ENCODE peak calls at places on chromosomes 13 and 19, in six cellular contexts. F is progenitor cell of endocrine pancreas, W is WTC11, Z is Peyer's patch, Y is foreskin fibroblast, J is endothelial cell. B is an unnamed sample.

GRCh38 chr19:31350693-31351211 is 1.5 kb upstream of the TSHZ3 start:
- DNase-seq in F (peak; percentile 42), W (peak; percentile 51), Z (peak; percentile 59), Y (peak; percentile 64), J (peak; percentile 66), B (no peak)

GRCh38 chr13:32272021-32272695 is 43.0 kb downstream of the ZAR1L start:
- DNase-seq in F (no peak), W (no peak), Z (no peak), Y (no peak), J (no peak), B (no peak)

GRCh38 chr13:67227131-67227983 is 2.8 kb downstream of the PCDH9 start:
- DNase-seq in F (no peak), W (no peak), Z (no peak), Y (no peak), J (no peak), B (no peak)

GRCh38 chr13:81683526-81683925 is 1342.6 kb upstream of the SPRY2 start:
- DNase-seq in F (no peak), W (no peak), Z (no peak), Y (no peak), J (no peak), B (no peak)

GRCh38 chr19:48635263-48635965 is 1.8 kb downstream of the DBP start:
- DNase-seq in F (no peak), W (peak; percentile 73), Z (peak; percentile 90), Y (no peak), J (peak; percentile 67), B (peak; percentile 80)

GRCh38 chr19:5804516-5805464 is at the start of gene NRTN:
- DNase-seq in F (no peak), W (peak; percentile 65), Z (peak; percentile 77), Y (no peak), J (no peak), B (peak; percentile 51)

GRCh38 chr13:30805603-30806011 is 70.3 kb downstream of the ALOX5AP start:
- DNase-seq in F (no peak), W (no peak), Z (no peak), Y (no peak), J (no peak), B (no peak)

GRCh38 chr13:105070452-105070851 is 1465.0 kb downstream of the EFNB2 start:
- DNase-seq in F (no peak), W (no peak), Z (no peak), Y (no peak), J (no peak), B (no peak)

GRCh38 chr19:55146078-55146647 is 2.8 kb downstream of the TNNT1 start:
- DNase-seq in F (no peak), W (peak; percentile 79), Z (no peak), Y (no peak), J (no peak), B (no peak)

GRCh38 chr19:15098505-15098904 is 8.7 kb upstream of the SYDE1 start:
- DNase-seq in F (no peak), W (no peak), Z (no peak), Y (no peak), J (no peak), B (no peak)

GRCh38 chr13:28451482-28452217 is 43.3 kb downstream of the FLT1 start:
- DNase-seq in F (no peak), W (peak; percentile 66), Z (no peak), Y (peak; percentile 30), J (no peak), B (no peak)

GRCh38 chr19:10929402-10929794 is 787 bp downstream of the TIMM29 start:
- DNase-seq in F (no peak), W (peak; percentile 26), Z (peak; percentile 58), Y (no peak), J (no peak), B (no peak)

DNA sequence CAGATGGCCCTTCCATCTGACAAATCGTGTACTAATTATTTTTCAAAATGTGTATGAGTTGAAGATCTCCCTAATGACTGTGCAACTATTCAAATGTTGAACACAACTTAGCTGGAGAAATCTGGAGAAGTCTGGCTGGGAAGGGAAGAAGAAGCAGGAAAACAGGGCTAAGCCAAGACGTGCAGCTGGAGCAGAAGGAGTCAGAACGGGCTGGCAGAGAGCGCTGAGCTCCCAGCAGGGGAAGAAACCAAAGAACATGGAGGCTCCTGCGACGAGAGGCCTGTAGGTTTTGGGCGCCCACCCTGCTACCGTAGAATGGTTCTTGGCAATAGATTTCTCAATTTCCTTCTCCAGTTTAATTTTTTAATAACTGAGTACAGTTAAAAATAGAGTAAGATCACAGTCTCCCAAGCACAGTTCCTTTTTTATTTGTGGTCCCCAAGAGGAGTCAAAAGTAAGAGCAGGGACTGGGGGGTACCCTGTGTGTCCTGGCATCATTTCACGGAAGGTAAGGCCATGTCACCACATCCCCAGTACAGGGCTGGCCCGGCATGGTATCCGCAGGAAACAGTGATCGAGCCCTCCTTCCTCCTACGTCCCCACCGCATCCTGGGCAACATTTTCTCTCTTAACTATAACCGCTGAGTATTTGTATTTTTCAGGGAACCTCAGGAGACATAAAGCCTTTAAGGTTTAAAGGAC is 13.4 kb upstream of the LATS2 start:
- DNase-seq in F (no peak), W (no peak), Z (no peak), Y (no peak), J (peak; percentile 42), B (no peak)
- TF ChIP-seq CTCF in F (no peak), W (no peak), Z (no peak), Y (no peak), J (no peak), B (no peak)

GRCh38 chr19:49682274-49682673 is 5.2 kb downstream of the PRMT1 start:
- DNase-seq in F (no peak), W (no peak), Z (no peak), Y (no peak), J (no peak), B (no peak)

GRCh38 chr19:49684983-49685553 is 4.3 kb upstream of the ADM5 start:
- DNase-seq in F (no peak), W (no peak), Z (no peak), Y (no peak), J (no peak), B (no peak)

GRCh38 chr19:49683814-49684250 is 5.6 kb upstream of the ADM5 start:
- DNase-seq in F (no peak), W (no peak), Z (no peak), Y (no peak), J (no peak), B (no peak)

GRCh38 chr19:49685845-49686332 is 3.5 kb upstream of the ADM5 start:
- DNase-seq in F (no peak), W (no peak), Z (no peak), Y (no peak), J (no peak), B (no peak)

DNA sequence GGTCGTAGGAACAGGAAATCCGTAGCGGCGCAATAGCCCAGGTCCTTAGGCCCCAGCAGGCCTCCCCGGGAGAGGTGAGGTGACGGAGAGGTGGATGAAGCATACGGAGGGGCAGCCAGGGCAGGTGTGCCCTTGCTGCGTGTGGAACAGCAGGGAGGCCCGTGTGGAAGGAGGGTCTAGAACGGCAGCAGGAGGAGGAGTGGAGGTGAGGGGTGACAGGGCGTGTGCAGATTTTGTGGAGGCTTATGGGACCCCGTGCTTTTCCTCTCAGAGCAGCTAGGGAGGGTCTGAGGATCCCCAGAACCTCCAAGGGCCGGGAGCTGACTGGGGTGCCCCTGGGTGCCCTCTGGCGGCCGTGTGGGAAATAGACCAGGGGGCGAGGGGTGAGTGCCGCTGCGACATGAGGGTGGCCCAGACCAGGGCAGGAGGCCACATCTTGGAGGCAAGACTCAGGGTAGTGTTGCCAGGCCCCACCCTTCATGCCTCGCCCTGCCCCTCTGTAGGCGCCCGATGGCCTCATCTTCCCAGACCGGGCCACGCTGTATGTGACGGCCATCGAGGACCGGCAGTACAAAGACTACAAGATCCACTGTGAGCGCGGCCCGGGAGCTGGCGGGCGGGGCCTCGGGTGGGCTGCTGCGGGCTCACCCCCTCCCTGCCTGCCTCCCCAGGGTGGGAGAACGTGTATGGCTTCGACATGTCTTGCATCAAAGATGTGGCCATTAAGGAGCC is 5.0 kb upstream of the ADM5 start:
- DNase-seq in F (no peak), W (peak; percentile 70), Z (no peak), Y (no peak), J (no peak), B (no peak)
- TF ChIP-seq CTCF in F (peak; percentile 38), W (peak; percentile 63), Z (peak; percentile 52), Y (peak; percentile 33), J (peak; percentile 31), B (no peak)

GRCh38 chr19:3575260-3575741 is 2.6 kb downstream of the HMG20B start:
- DNase-seq in F (no peak), W (peak; percentile 76), Z (no peak), Y (no peak), J (peak; percentile 49), B (no peak)
- TF ChIP-seq CTCF in F (peak; percentile 48), W (peak; percentile 37), Z (peak; percentile 14), Y (peak; percentile 16), J (no peak), B (no peak)

GRCh38 chr19:49862411-49863253 is 4.7 kb downstream of the PNKP start:
- DNase-seq in F (no peak), W (peak; percentile 83), Z (peak; percentile 51), Y (no peak), J (peak; percentile 60), B (no peak)
- TF ChIP-seq CTCF in F (peak; percentile 31), W (no peak), Z (no peak), Y (peak; percentile 3), J (no peak), B (no peak)

GRCh38 chr13:34065915-34066314 is 248.0 kb downstream of the RFC3 start:
- DNase-seq in F (no peak), W (no peak), Z (no peak), Y (no peak), J (no peak), B (no peak)

GRCh38 chr13:34064456-34065205 is 246.7 kb downstream of the RFC3 start:
- DNase-seq in F (no peak), W (no peak), Z (no peak), Y (no peak), J (peak; percentile 3), B (no peak)

GRCh38 chr13:34066344-34066743 is 248.4 kb downstream of the RFC3 start:
- DNase-seq in F (no peak), W (no peak), Z (no peak), Y (no peak), J (no peak), B (no peak)

GRCh38 chr13:34070544-34071303 is 252.8 kb downstream of the RFC3 start:
- DNase-seq in F (no peak), W (no peak), Z (no peak), Y (no peak), J (no peak), B (no peak)

GRCh38 chr13:34070006-34070405 is 252.1 kb downstream of the RFC3 start:
- DNase-seq in F (no peak), W (no peak), Z (no peak), Y (peak; percentile 28), J (no peak), B (no peak)
- TF ChIP-seq CTCF in F (no peak), W (no peak), Z (no peak), Y (no peak), J (no peak), B (no peak)

DNA sequence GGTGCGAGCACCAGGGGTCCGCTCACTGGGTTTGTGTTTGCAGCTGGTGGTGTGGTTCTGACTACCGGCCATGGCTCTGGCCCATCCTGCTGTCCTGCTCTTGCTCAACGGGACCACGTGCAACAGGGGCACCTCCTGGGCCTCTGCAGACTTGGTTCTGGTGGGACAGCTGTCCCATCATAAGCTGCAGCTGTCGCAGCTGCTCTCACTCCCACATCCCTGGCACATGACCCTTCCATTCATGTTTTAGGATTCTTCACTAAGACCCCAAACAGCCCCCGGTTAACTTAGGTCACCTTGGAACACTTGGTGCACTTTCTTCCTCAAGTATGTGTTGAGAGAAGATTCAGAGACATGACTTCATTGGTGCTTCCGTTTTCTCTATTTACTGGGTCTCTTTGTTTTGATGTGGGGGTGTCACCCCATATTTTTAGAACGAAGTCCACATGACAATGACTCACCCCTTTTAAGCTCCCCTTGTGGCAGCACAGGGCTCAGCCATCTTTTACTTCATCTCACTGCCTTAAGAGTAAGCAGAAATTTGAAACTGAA is 68.4 kb upstream of the ARHGEF7 start:
- DNase-seq in F (no peak), W (no peak), Z (no peak), Y (peak; percentile 66), J (no peak), B (no peak)
- TF ChIP-seq CTCF in F (no peak), W (no peak), Z (no peak), Y (peak; percentile 48), J (no peak), B (no peak)